ENCODE peak calls at places on chromosomes 6 and 20, in ten cellular contexts. One of them, this sample, is unnamed.

GRCh38 chr6:159149641-159150040 is 19.6 kb upstream of the FNDC1 start:
- DNase-seq in T-cell: no peak
- DNase-seq in EL: no peak
- DNase-seq in NCI-H2029: no peak
- DNase-seq in activated CD4-positive, CD25-positive, alpha-beta regulatory T cell treated with anti-CD3 and anti-CD28 coated beads, Interleukin-2, amount 50 U/mL, for 16 hours: no peak
- DNase-seq in spleen: no peak
- DNase-seq in T-helper 1 cell: no peak
- DNase-seq in kidney epithelial cell: no peak
- DNase-seq in HEK293T: no peak
- DNase-seq in effector memory CD8-positive, alpha-beta T cell: no peak
- DNase-seq in this sample: no peak

GRCh38 chr6:34565722-34566137 is 9.6 kb upstream of the SPDEF start:
- DNase-seq in T-cell: no peak
- DNase-seq in EL: no peak
- DNase-seq in NCI-H2029: no peak
- DNase-seq in activated CD4-positive, CD25-positive, alpha-beta regulatory T cell treated with anti-CD3 and anti-CD28 coated beads, Interleukin-2, amount 50 U/mL, for 16 hours: no peak
- DNase-seq in spleen: no peak
- DNase-seq in T-helper 1 cell: no peak
- DNase-seq in kidney epithelial cell: no peak
- DNase-seq in HEK293T: no peak
- DNase-seq in effector memory CD8-positive, alpha-beta T cell: no peak
- DNase-seq in this sample: no peak

GRCh38 chr6:129884211-129884610 is 23.1 kb upstream of the TMEM244 start:
- DNase-seq in T-cell: no peak
- DNase-seq in EL: no peak
- DNase-seq in NCI-H2029: no peak
- DNase-seq in activated CD4-positive, CD25-positive, alpha-beta regulatory T cell treated with anti-CD3 and anti-CD28 coated beads, Interleukin-2, amount 50 U/mL, for 16 hours: no peak
- DNase-seq in spleen: no peak
- DNase-seq in T-helper 1 cell: no peak
- DNase-seq in kidney epithelial cell: no peak
- DNase-seq in HEK293T: no peak
- DNase-seq in effector memory CD8-positive, alpha-beta T cell: no peak
- DNase-seq in this sample: no peak

GRCh38 chr6:125310994-125311649 is 9.4 kb upstream of the HDDC2 start:
- DNase-seq in T-cell: no peak
- DNase-seq in EL: peak
- DNase-seq in NCI-H2029: peak
- DNase-seq in activated CD4-positive, CD25-positive, alpha-beta regulatory T cell treated with anti-CD3 and anti-CD28 coated beads, Interleukin-2, amount 50 U/mL, for 16 hours: no peak
- DNase-seq in spleen: no peak
- DNase-seq in T-helper 1 cell: peak
- DNase-seq in kidney epithelial cell: no peak
- DNase-seq in HEK293T: peak
- DNase-seq in effector memory CD8-positive, alpha-beta T cell: peak
- DNase-seq in this sample: peak

GRCh38 chr6:166032366-166033171 is 135.1 kb downstream of the TBXT start:
- DNase-seq in T-cell: no peak
- DNase-seq in EL: peak
- DNase-seq in NCI-H2029: no peak
- DNase-seq in activated CD4-positive, CD25-positive, alpha-beta regulatory T cell treated with anti-CD3 and anti-CD28 coated beads, Interleukin-2, amount 50 U/mL, for 16 hours: no peak
- DNase-seq in spleen: no peak
- DNase-seq in T-helper 1 cell: no peak
- DNase-seq in kidney epithelial cell: no peak
- DNase-seq in HEK293T: peak
- DNase-seq in effector memory CD8-positive, alpha-beta T cell: no peak
- DNase-seq in this sample: no peak

GRCh38 chr20:381581-382290 is 1.2 kb downstream of the TRIB3 start:
- DNase-seq in T-cell: peak
- DNase-seq in EL: peak
- DNase-seq in NCI-H2029: no peak
- DNase-seq in activated CD4-positive, CD25-positive, alpha-beta regulatory T cell treated with anti-CD3 and anti-CD28 coated beads, Interleukin-2, amount 50 U/mL, for 16 hours: peak
- DNase-seq in spleen: peak
- DNase-seq in T-helper 1 cell: peak
- DNase-seq in kidney epithelial cell: no peak
- DNase-seq in HEK293T: peak
- DNase-seq in effector memory CD8-positive, alpha-beta T cell: peak
- DNase-seq in this sample: peak

GRCh38 chr6:169809386-169809785 is 58.0 kb downstream of the ERMARD start:
- DNase-seq in T-cell: no peak
- DNase-seq in EL: no peak
- DNase-seq in NCI-H2029: no peak
- DNase-seq in activated CD4-positive, CD25-positive, alpha-beta regulatory T cell treated with anti-CD3 and anti-CD28 coated beads, Interleukin-2, amount 50 U/mL, for 16 hours: no peak
- DNase-seq in spleen: no peak
- DNase-seq in T-helper 1 cell: no peak
- DNase-seq in kidney epithelial cell: no peak
- DNase-seq in HEK293T: no peak
- DNase-seq in effector memory CD8-positive, alpha-beta T cell: no peak
- DNase-seq in this sample: no peak

GRCh38 chr20:51696304-51697118 is 71.7 kb downstream of the ATP9A start:
- DNase-seq in T-cell: no peak
- DNase-seq in EL: peak
- DNase-seq in NCI-H2029: peak
- DNase-seq in activated CD4-positive, CD25-positive, alpha-beta regulatory T cell treated with anti-CD3 and anti-CD28 coated beads, Interleukin-2, amount 50 U/mL, for 16 hours: no peak
- DNase-seq in spleen: no peak
- DNase-seq in T-helper 1 cell: no peak
- DNase-seq in kidney epithelial cell: no peak
- DNase-seq in HEK293T: no peak
- DNase-seq in effector memory CD8-positive, alpha-beta T cell: no peak
- DNase-seq in this sample: peak

GRCh38 chr20:10115021-10115420 is 80.2 kb downstream of the ANKEF1 start:
- DNase-seq in T-cell: no peak
- DNase-seq in EL: peak
- DNase-seq in NCI-H2029: no peak
- DNase-seq in activated CD4-positive, CD25-positive, alpha-beta regulatory T cell treated with anti-CD3 and anti-CD28 coated beads, Interleukin-2, amount 50 U/mL, for 16 hours: no peak
- DNase-seq in spleen: no peak
- DNase-seq in T-helper 1 cell: no peak
- DNase-seq in kidney epithelial cell: peak
- DNase-seq in HEK293T: no peak
- DNase-seq in effector memory CD8-positive, alpha-beta T cell: no peak
- DNase-seq in this sample: no peak

GRCh38 chr20:16061394-16061793 is 511.9 kb downstream of the KIF16B start:
- DNase-seq in T-cell: no peak
- DNase-seq in EL: no peak
- DNase-seq in NCI-H2029: no peak
- DNase-seq in activated CD4-positive, CD25-positive, alpha-beta regulatory T cell treated with anti-CD3 and anti-CD28 coated beads, Interleukin-2, amount 50 U/mL, for 16 hours: no peak
- DNase-seq in spleen: no peak
- DNase-seq in T-helper 1 cell: no peak
- DNase-seq in kidney epithelial cell: no peak
- DNase-seq in HEK293T: no peak
- DNase-seq in effector memory CD8-positive, alpha-beta T cell: no peak
- DNase-seq in this sample: no peak

GRCh38 chr6:151440498-151440897 is 11.4 kb downstream of the RMND1 start:
- DNase-seq in T-cell: no peak
- DNase-seq in EL: no peak
- DNase-seq in NCI-H2029: no peak
- DNase-seq in activated CD4-positive, CD25-positive, alpha-beta regulatory T cell treated with anti-CD3 and anti-CD28 coated beads, Interleukin-2, amount 50 U/mL, for 16 hours: no peak
- DNase-seq in spleen: no peak
- DNase-seq in T-helper 1 cell: no peak
- DNase-seq in kidney epithelial cell: no peak
- DNase-seq in HEK293T: no peak
- DNase-seq in effector memory CD8-positive, alpha-beta T cell: no peak
- DNase-seq in this sample: no peak

GRCh38 chr6:139748353-139749146 is 374.1 kb upstream of the CITED2 start:
- DNase-seq in T-cell: no peak
- DNase-seq in EL: peak
- DNase-seq in NCI-H2029: no peak
- DNase-seq in activated CD4-positive, CD25-positive, alpha-beta regulatory T cell treated with anti-CD3 and anti-CD28 coated beads, Interleukin-2, amount 50 U/mL, for 16 hours: no peak
- DNase-seq in spleen: no peak
- DNase-seq in T-helper 1 cell: no peak
- DNase-seq in kidney epithelial cell: no peak
- DNase-seq in HEK293T: no peak
- DNase-seq in effector memory CD8-positive, alpha-beta T cell: no peak
- DNase-seq in this sample: peak

GRCh38 chr6:22925304-22925835 is 356.0 kb downstream of the HDGFL1 start:
- DNase-seq in T-cell: no peak
- DNase-seq in EL: no peak
- DNase-seq in NCI-H2029: no peak
- DNase-seq in activated CD4-positive, CD25-positive, alpha-beta regulatory T cell treated with anti-CD3 and anti-CD28 coated beads, Interleukin-2, amount 50 U/mL, for 16 hours: no peak
- DNase-seq in spleen: no peak
- DNase-seq in T-helper 1 cell: no peak
- DNase-seq in kidney epithelial cell: no peak
- DNase-seq in HEK293T: no peak
- DNase-seq in effector memory CD8-positive, alpha-beta T cell: no peak
- DNase-seq in this sample: no peak

GRCh38 chr6:72930733-72931132 is 294.6 kb downstream of the KHDC1L start:
- DNase-seq in T-cell: no peak
- DNase-seq in EL: no peak
- DNase-seq in NCI-H2029: no peak
- DNase-seq in activated CD4-positive, CD25-positive, alpha-beta regulatory T cell treated with anti-CD3 and anti-CD28 coated beads, Interleukin-2, amount 50 U/mL, for 16 hours: no peak
- DNase-seq in spleen: no peak
- DNase-seq in T-helper 1 cell: no peak
- DNase-seq in kidney epithelial cell: no peak
- DNase-seq in HEK293T: no peak
- DNase-seq in effector memory CD8-positive, alpha-beta T cell: no peak
- DNase-seq in this sample: no peak

GRCh38 chr6:169204167-169204566 is 49.5 kb downstream of the THBS2 start:
- DNase-seq in T-cell: no peak
- DNase-seq in EL: no peak
- DNase-seq in NCI-H2029: no peak
- DNase-seq in activated CD4-positive, CD25-positive, alpha-beta regulatory T cell treated with anti-CD3 and anti-CD28 coated beads, Interleukin-2, amount 50 U/mL, for 16 hours: no peak
- DNase-seq in spleen: no peak
- DNase-seq in T-helper 1 cell: no peak
- DNase-seq in kidney epithelial cell: no peak
- DNase-seq in HEK293T: no peak
- DNase-seq in effector memory CD8-positive, alpha-beta T cell: no peak
- DNase-seq in this sample: no peak

GRCh38 chr6:168186438-168186837 is 107.4 kb upstream of the FRMD1 start:
- DNase-seq in T-cell: no peak
- DNase-seq in EL: no peak
- DNase-seq in NCI-H2029: no peak
- DNase-seq in activated CD4-positive, CD25-positive, alpha-beta regulatory T cell treated with anti-CD3 and anti-CD28 coated beads, Interleukin-2, amount 50 U/mL, for 16 hours: no peak
- DNase-seq in spleen: no peak
- DNase-seq in T-helper 1 cell: no peak
- DNase-seq in kidney epithelial cell: no peak
- DNase-seq in HEK293T: no peak
- DNase-seq in effector memory CD8-positive, alpha-beta T cell: no peak
- DNase-seq in this sample: no peak

GRCh38 chr6:127397729-127398609 is 54.6 kb upstream of the ECHDC1 start:
- DNase-seq in T-cell: no peak
- DNase-seq in EL: no peak
- DNase-seq in NCI-H2029: no peak
- DNase-seq in activated CD4-positive, CD25-positive, alpha-beta regulatory T cell treated with anti-CD3 and anti-CD28 coated beads, Interleukin-2, amount 50 U/mL, for 16 hours: no peak
- DNase-seq in spleen: no peak
- DNase-seq in T-helper 1 cell: peak
- DNase-seq in kidney epithelial cell: no peak
- DNase-seq in HEK293T: no peak
- DNase-seq in effector memory CD8-positive, alpha-beta T cell: no peak
- DNase-seq in this sample: no peak

GRCh38 chr6:74807701-74808100 is 398.2 kb downstream of the COL12A1 start:
- DNase-seq in T-cell: no peak
- DNase-seq in EL: no peak
- DNase-seq in NCI-H2029: no peak
- DNase-seq in activated CD4-positive, CD25-positive, alpha-beta regulatory T cell treated with anti-CD3 and anti-CD28 coated beads, Interleukin-2, amount 50 U/mL, for 16 hours: no peak
- DNase-seq in spleen: no peak
- DNase-seq in T-helper 1 cell: no peak
- DNase-seq in kidney epithelial cell: no peak
- DNase-seq in HEK293T: no peak
- DNase-seq in effector memory CD8-positive, alpha-beta T cell: no peak
- DNase-seq in this sample: no peak

GRCh38 chr6:169321546-169321945 is 67.9 kb upstream of the THBS2 start:
- DNase-seq in T-cell: no peak
- DNase-seq in EL: no peak
- DNase-seq in NCI-H2029: no peak
- DNase-seq in activated CD4-positive, CD25-positive, alpha-beta regulatory T cell treated with anti-CD3 and anti-CD28 coated beads, Interleukin-2, amount 50 U/mL, for 16 hours: no peak
- DNase-seq in spleen: no peak
- DNase-seq in T-helper 1 cell: no peak
- DNase-seq in kidney epithelial cell: no peak
- DNase-seq in HEK293T: no peak
- DNase-seq in effector memory CD8-positive, alpha-beta T cell: no peak
- DNase-seq in this sample: no peak

GRCh38 chr6:109482913-109483743 is at the start of gene ZBTB24:
- DNase-seq in T-cell: peak
- DNase-seq in EL: peak
- DNase-seq in NCI-H2029: peak
- DNase-seq in activated CD4-positive, CD25-positive, alpha-beta regulatory T cell treated with anti-CD3 and anti-CD28 coated beads, Interleukin-2, amount 50 U/mL, for 16 hours: peak
- DNase-seq in spleen: peak
- DNase-seq in T-helper 1 cell: peak
- DNase-seq in kidney epithelial cell: peak
- DNase-seq in HEK293T: peak
- DNase-seq in effector memory CD8-positive, alpha-beta T cell: peak
- DNase-seq in this sample: peak

This sample was measured in cardiac muscle cell.